ENCODE peak calls at places on chromosome 22, in nine cellular contexts. S is germinal center; N is MG63; A is activated gamma-delta T cell treated with Interleukin-2 at 50 U/mL for 16 hours; G is NCI-H2029 treated with DMSO at 0.1 percent for 48 hours; X is EL; E is NCI-H446; F is activated T-helper 1 cell treated with anti-CD3 and anti-CD28 coated beads, Interleukin-12 subunit alpha, Interleukin-12 subunit beta, Interleukin-2, Interleukin-4 antibody, amounts not matched to agents 30 ng/mL and 10 ng/mL and 1 ng/mL, durations not matched to agents 14 hours and 24 hours and 36 hours; W is stimulated activated CD8-positive, alpha-beta memory T cell treated with anti-CD3 and anti-CD28 coated beads, Interleukin-15, amount 100 ng/mL, for 24 hours. C is an unnamed sample.

GRCh38 chr22:24118689-24119384 is 62.5 kb upstream of the SUSD2 start:
- DNase-seq in F (no peak), W (no peak), N (no peak), E (peak), X (no peak), G (no peak), A (no peak), S (no peak), C (no peak)

GRCh38 chr22:37249946-37250345 is 5.9 kb upstream of the RAC2 start:
- DNase-seq in X (no peak), S (no peak), E (no peak), W (no peak), N (no peak), F (no peak), A (no peak), G (no peak), C (no peak)

GRCh38 chr22:50306753-50307749 is at the start of gene PLXNB2:
- DNase-seq in F (no peak), A (no peak), G (peak), W (no peak), X (peak), S (peak), E (peak), N (peak), C (peak)

GRCh38 chr22:25741692-25742626 is at the start of gene MYO18B:
- DNase-seq in E (no peak), S (no peak), F (no peak), W (no peak), A (no peak), G (no peak), X (no peak), N (no peak), C (no peak)

GRCh38 chr22:40498454-40499186 is 128.2 kb downstream of the SGSM3 start:
- DNase-seq in S (no peak), N (peak), W (no peak), E (no peak), F (no peak), G (peak), X (peak), A (no peak), C (peak)

GRCh38 chr22:46137218-46137766 is 13.0 kb upstream of the PPARA start:
- DNase-seq in E (no peak), S (no peak), N (no peak), X (no peak), G (no peak), F (no peak), A (no peak), W (no peak), C (no peak)

GRCh38 chr22:37195921-37196320 is 7.9 kb upstream of the C1QTNF6 start:
- DNase-seq in W (no peak), N (peak), E (no peak), G (no peak), A (no peak), X (peak), F (no peak), S (no peak), C (peak)

GRCh38 chr22:41513391-41513790 is 30.9 kb downstream of the POLR3H start:
- DNase-seq in A (no peak), N (no peak), F (no peak), S (no peak), E (no peak), X (no peak), W (no peak), G (no peak), C (no peak)

GRCh38 chr22:26389125-26389524 is 39.9 kb upstream of the ASPHD2 start:
- DNase-seq in F (no peak), S (no peak), X (no peak), W (no peak), E (no peak), A (no peak), G (no peak), N (no peak), C (no peak)

GRCh38 chr22:19884954-19885751 is 30.5 kb upstream of the GNB1L start:
- DNase-seq in G (no peak), N (peak), A (no peak), S (no peak), E (no peak), X (no peak), F (no peak), W (no peak), C (no peak)

GRCh38 chr22:26526165-26526564 is 13.9 kb upstream of the TFIP11 start:
- DNase-seq in G (no peak), F (no peak), A (no peak), X (no peak), S (no peak), E (no peak), W (no peak), N (no peak), C (no peak)

GRCh38 chr22:28231423-28231822 is 312.4 kb upstream of the PITPNB start:
- DNase-seq in S (no peak), A (no peak), E (peak), F (no peak), X (no peak), W (no peak), N (no peak), G (no peak), C (peak)

GRCh38 chr22:32555546-32555945 is 80.9 kb downstream of the FBXO7 start:
- DNase-seq in W (no peak), X (no peak), G (no peak), E (no peak), F (no peak), A (no peak), N (peak), S (no peak), C (no peak)

GRCh38 chr22:40436460-40437431 is 66.4 kb downstream of the SGSM3 start:
- DNase-seq in X (peak), N (no peak), A (no peak), W (no peak), G (peak), E (peak), F (no peak), S (peak), C (peak)

GRCh38 chr22:20011123-20011992 is 5.3 kb downstream of the ARVCF start:
- DNase-seq in A (no peak), S (no peak), N (no peak), F (no peak), G (no peak), W (no peak), X (no peak), E (no peak), C (no peak)

GRCh38 chr22:36873614-36874308 is 13.0 kb downstream of the NCF4 start:
- DNase-seq in N (peak), G (no peak), X (peak), S (peak), W (no peak), F (peak), A (no peak), E (peak), C (peak)

GRCh38 chr22:48099251-48099650 is 1336.8 kb downstream of the TBC1D22A start:
- DNase-seq in N (no peak), F (no peak), A (no peak), S (no peak), E (no peak), X (no peak), G (no peak), W (no peak), C (no peak)

GRCh38 chr22:50691521-50691920 is 18.9 kb downstream of the SHANK3 start:
- DNase-seq in X (peak), N (peak), G (no peak), E (peak), W (no peak), A (peak), F (peak), S (no peak), C (peak)

GRCh38 chr22:49825944-49826602 is 1.6 kb downstream of the BRD1 start:
- DNase-seq in W (peak), G (no peak), E (no peak), A (peak), S (no peak), F (peak), N (peak), X (peak), C (peak)

GRCh38 chr22:23790819-23791736 is 4.3 kb downstream of the SMARCB1 start:
- DNase-seq in S (no peak), X (peak), W (no peak), F (no peak), G (no peak), E (no peak), N (no peak), A (no peak), C (peak)

C was measured in fibroblast of mammary gland.